ENCODE peak calls at places on chromosomes 2 and 18, in seven cellular contexts. G is CD8-positive, alpha-beta memory T cell; C is neural progenitor cell; U is mammary epithelial cell; D is cardiac muscle cell; I is SJSA1; E is H9. S is an unnamed sample.

GRCh38 chr2:3914243-3914642 is 210.9 kb downstream of the DCDC2C start:
- DNase-seq in D (peak; percentile 38), U (no peak), E (no peak), I (no peak), G (no peak), C (no peak), S (no peak)

GRCh38 chr2:79101024-79101423 is 13.2 kb upstream of the REG1B start:
- DNase-seq in D (no peak), G (no peak), I (no peak), U (no peak), C (no peak), E (no peak), S (no peak)

GRCh38 chr2:120293123-120293990 is 40.7 kb downstream of the RALB start:
- DNase-seq in G (no peak), C (no peak), U (no peak), D (no peak), I (no peak), E (no peak), S (peak; percentile 70)

GRCh38 chr2:150610670-150611279 is 123.3 kb upstream of the RND3 start:
- DNase-seq in I (peak; percentile 66), G (no peak), E (peak; percentile 57), C (peak; percentile 55), D (peak; percentile 59), U (peak; percentile 70), S (no peak)

GRCh38 chr18:76708036-76708726 is 114.2 kb upstream of the ZNF236 start:
- DNase-seq in I (no peak), D (no peak), U (no peak), C (no peak), G (no peak), E (no peak), S (no peak)

GRCh38 chr2:33108483-33109443 is 162.0 kb downstream of the LTBP1 start:
- DNase-seq in I (peak; percentile 21), G (no peak), E (no peak), U (peak; percentile 74), D (peak; percentile 33), C (peak; percentile 10), S (peak; percentile 39)

GRCh38 chr18:12750076-12750707 is 47.4 kb downstream of the PSMG2 start:
- DNase-seq in E (no peak), G (no peak), C (no peak), U (peak; percentile 26), D (no peak), I (no peak), S (peak; percentile 85)

GRCh38 chr18:55300469-55301195 is 287.4 kb downstream of the TCF4 start:
- DNase-seq in C (no peak), U (no peak), D (no peak), E (no peak), I (no peak), G (no peak), S (peak; percentile 28)

GRCh38 chr2:118911166-118911565 is 30.8 kb upstream of the MARCO start:
- DNase-seq in G (no peak), C (no peak), I (no peak), U (no peak), E (no peak), D (no peak), S (no peak)

GRCh38 chr2:18455256-18455862 is 105.1 kb downstream of the RDH14 start:
- DNase-seq in I (peak; percentile 53), C (peak; percentile 37), U (peak; percentile 5), G (no peak), E (peak; percentile 49), D (peak; percentile 40), S (peak; percentile 14)

GRCh38 chr2:231621051-231621879 is 28.6 kb downstream of the TEX44 start:
- DNase-seq in D (no peak), E (peak; percentile 80), U (no peak), I (peak; percentile 43), C (peak; percentile 47), G (no peak), S (peak; percentile 47)
- H3K27ac ChIP-seq in D (no peak overlapping the region), E (no peak overlapping the region), U (no peak overlapping the region), I (no peak overlapping the region), C (no peak overlapping the region), G (no peak overlapping the region), S (no peak overlapping the region)

DNA sequence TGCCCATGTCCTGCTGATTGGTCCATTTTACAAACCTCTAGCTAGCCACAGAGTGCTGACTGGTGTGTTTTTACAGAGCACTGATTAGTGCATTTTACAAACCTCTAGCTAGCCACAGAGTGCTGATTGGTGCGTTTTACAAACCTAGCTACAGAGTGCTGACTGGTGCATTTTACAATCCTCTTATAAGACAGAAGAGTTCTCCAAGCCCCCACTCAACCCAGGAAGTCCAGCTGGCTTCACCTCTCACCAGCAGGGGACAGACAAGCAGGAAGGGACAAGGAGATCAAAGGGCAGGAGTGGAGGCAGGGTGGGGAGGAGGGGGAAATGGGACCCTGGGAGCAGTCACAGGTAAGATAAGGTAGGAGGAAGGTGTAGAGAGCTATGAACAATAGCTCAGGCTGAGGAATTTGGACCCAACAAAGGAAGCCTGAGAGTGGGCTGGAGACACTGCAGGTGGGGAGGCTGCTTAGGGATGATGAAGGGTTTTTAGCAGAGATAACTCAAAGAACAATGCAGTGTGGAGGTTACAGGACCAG is 37.1 kb downstream of the SH2D6 start:
- DNase-seq in U (no peak), G (no peak), I (no peak), E (peak; percentile 81), D (no peak), C (no peak), S (no peak)
- H3K27ac ChIP-seq in U (no peak overlapping the region), G (no peak overlapping the region), I (no peak overlapping the region), E (no peak overlapping the region), D (no peak overlapping the region), C (no peak overlapping the region), S (no peak overlapping the region)

GRCh38 chr2:162072976-162073775 is 839 bp downstream of the DPP4 start:
- DNase-seq in D (peak; percentile 15), U (no peak), E (no peak), G (no peak), I (no peak), C (peak; percentile 19), S (no peak)
- H3K27ac ChIP-seq in D (no peak overlapping the region), U (no peak overlapping the region), E (no peak overlapping the region), G (peak overlapping the region; percentile 69), I (no peak overlapping the region), C (no peak overlapping the region), S (no peak overlapping the region)

DNA sequence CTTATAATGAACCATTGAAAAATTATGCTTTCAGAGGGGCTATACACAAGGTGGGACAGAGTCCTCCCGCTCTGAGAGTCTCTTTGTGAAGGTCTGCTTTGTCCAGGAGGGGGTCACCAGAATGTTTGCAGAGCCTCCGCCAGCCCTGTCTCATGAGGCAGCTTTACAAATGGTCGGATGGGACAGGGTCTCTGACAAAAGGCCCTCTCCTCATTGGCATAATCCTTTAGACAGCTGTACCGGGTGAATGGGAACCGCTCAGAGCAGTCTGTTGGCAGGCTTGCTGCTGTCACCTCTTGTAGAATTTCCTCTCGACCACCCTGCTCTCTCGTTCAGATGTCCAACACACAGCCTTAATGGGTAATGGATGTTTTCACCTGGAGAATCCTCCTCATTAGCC is 40.2 kb upstream of the TGIF1 start:
- DNase-seq in G (no peak), I (no peak), U (no peak), D (no peak), E (no peak), C (peak; percentile 77), S (peak; percentile 47)
- H3K27ac ChIP-seq in G (no peak overlapping the region), I (no peak overlapping the region), U (no peak overlapping the region), D (no peak overlapping the region), E (no peak overlapping the region), C (no peak overlapping the region), S (peak overlapping the region; percentile 62)

GRCh38 chr2:233033672-233034071 is 1.2 kb downstream of the NEU2 start:
- DNase-seq in G (no peak), E (no peak), I (no peak), D (no peak), U (peak; percentile 77), C (no peak), S (no peak)

GRCh38 chr2:233031556-233032500 is 644 bp upstream of the NEU2 start:
- DNase-seq in E (peak; percentile 40), D (no peak), U (no peak), C (peak; percentile 41), I (no peak), G (no peak), S (no peak)

GRCh38 chr2:233035426-233036161 is 3.1 kb downstream of the NEU2 start:
- DNase-seq in G (no peak), E (no peak), D (no peak), C (no peak), I (no peak), U (no peak), S (no peak)

GRCh38 chr2:233034091-233034882 is 1.8 kb downstream of the NEU2 start:
- DNase-seq in C (no peak), G (no peak), I (no peak), U (no peak), E (no peak), D (no peak), S (no peak)

DNA sequence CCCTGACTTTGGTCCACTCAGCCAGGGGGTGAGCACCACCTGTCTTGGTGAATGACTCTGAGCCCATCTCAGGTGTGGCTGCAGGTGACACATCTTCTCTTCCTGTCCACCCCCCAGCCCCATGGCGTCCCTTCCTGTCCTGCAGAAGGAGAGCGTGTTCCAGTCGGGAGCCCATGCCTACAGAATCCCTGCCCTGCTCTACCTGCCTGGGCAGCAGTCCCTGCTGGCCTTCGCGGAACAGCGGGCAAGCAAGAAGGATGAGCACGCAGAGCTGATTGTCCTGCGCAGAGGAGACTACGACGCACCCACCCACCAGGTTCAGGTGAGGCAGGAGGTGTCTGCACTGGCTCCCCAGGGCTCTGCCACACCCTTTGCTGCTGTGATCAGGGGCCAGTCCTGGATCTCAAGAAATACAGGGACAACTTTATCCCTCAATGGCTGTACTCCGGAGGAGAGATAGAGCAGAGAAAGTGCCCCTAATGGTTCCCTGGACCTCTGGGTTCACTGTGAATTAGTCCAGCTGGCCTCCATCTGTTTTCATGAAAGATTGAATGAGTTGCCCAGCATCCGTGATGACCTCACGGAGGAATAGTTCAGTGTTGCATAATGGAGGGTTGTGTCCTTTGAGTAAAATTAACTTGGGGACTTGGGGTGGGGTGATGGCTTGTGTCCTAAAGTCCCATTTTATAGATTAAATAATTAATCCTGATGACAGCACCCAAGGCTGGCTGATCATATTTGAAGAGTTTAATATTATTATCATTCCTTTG is at the start of gene NEU2:
- DNase-seq in C (no peak), D (no peak), G (no peak), E (no peak), U (no peak), I (no peak), S (no peak)
- H3K27ac ChIP-seq in C (no peak within 1 kb of the TSS), D (no peak within 1 kb of the TSS), G (no peak within 1 kb of the TSS), E (no peak within 1 kb of the TSS), U (no peak within 1 kb of the TSS), I (no peak within 1 kb of the TSS), S (no peak within 1 kb of the TSS)

GRCh38 chr2:237885931-237886701 is 26.7 kb downstream of the RAMP1 start:
- DNase-seq in C (no peak), G (no peak), D (no peak), U (no peak), E (peak; percentile 27), I (no peak), S (no peak)
- H3K27ac ChIP-seq in C (no peak overlapping the region), G (no peak overlapping the region), D (peak overlapping the region; percentile 12), U (no peak overlapping the region), E (no peak overlapping the region), I (no peak overlapping the region), S (no peak overlapping the region)

GRCh38 chr2:25590921-25591505 is 82.4 kb downstream of the DTNB start:
- DNase-seq in I (no peak), U (no peak), G (no peak), E (peak; percentile 39), D (no peak), C (peak; percentile 26), S (no peak)
- H3K27ac ChIP-seq in I (no peak overlapping the region), U (no peak overlapping the region), G (no peak overlapping the region), E (no peak overlapping the region), D (no peak overlapping the region), C (no peak overlapping the region), S (no peak overlapping the region)

S was measured in SJCRH30.